ENCODE peak calls at places on chromosome 5, in eight cellular contexts. G is transverse colon, U is fibroblast of lung, Q is GM23338, V is uterus, F is sigmoid colon, N is choroid plexus epithelial cell, K is endothelial cell. Y is an unnamed sample.

GRCh38 chr5:140571105-140571504 is 6.5 kb downstream of the SLC35A4 start:
- DNase-seq in G (no peak), V (no peak), Q (no peak), N (no peak), U (no peak), F (peak; percentile 71), K (no peak), Y (no peak)

GRCh38 chr5:68730220-68731010 is 363.4 kb upstream of the SLC30A5 start:
- DNase-seq in K (no peak), G (no peak), U (peak; percentile 87), V (peak; percentile 52), N (peak; percentile 91), F (no peak), Q (no peak), Y (no peak)

GRCh38 chr5:114361724-114362196 is at the start of gene KCNN2:
- DNase-seq in K (peak; percentile 86), Q (peak; percentile 95), U (peak; percentile 57), N (peak; percentile 35), F (peak; percentile 90), G (peak; percentile 77), V (peak; percentile 50), Y (peak; percentile 89)

GRCh38 chr5:68178579-68178978 is 37.0 kb upstream of the PIK3R1 start:
- DNase-seq in V (no peak), Q (no peak), U (peak; percentile 60), F (no peak), K (no peak), N (peak; percentile 56), G (no peak), Y (no peak)

GRCh38 chr5:135587849-135588248 is 9.1 kb upstream of the CXCL14 start:
- DNase-seq in G (no peak), K (no peak), U (no peak), Q (no peak), F (no peak), V (no peak), N (peak; percentile 3), Y (no peak)

GRCh38 chr5:10334830-10335229 is 18.7 kb upstream of the MARCHF6 start:
- DNase-seq in G (no peak), U (no peak), V (no peak), Q (no peak), N (no peak), K (no peak), F (no peak), Y (no peak)

GRCh38 chr5:160685695-160686094 is 166.3 kb downstream of the ATP10B start:
- DNase-seq in N (no peak), G (no peak), U (no peak), Q (peak; percentile 75), K (peak; percentile 11), V (no peak), F (no peak), Y (no peak)

GRCh38 chr5:74390822-74391221 is 249.7 kb downstream of the ENC1 start:
- DNase-seq in F (no peak), V (no peak), Q (no peak), U (peak; percentile 56), K (no peak), N (no peak), G (no peak), Y (no peak)

GRCh38 chr5:134432677-134433359 is 21.1 kb upstream of the CDKN2AIPNL start:
- DNase-seq in N (peak; percentile 49), U (peak; percentile 55), G (no peak), Q (no peak), F (no peak), K (no peak), V (no peak), Y (no peak)

GRCh38 chr5:73968729-73969128 is 342.7 kb downstream of the ARHGEF28 start:
- DNase-seq in F (no peak), N (no peak), Q (no peak), K (no peak), V (peak; percentile 14), U (peak; percentile 85), G (no peak), Y (no peak)

GRCh38 chr5:143986567-143987242 is 174.7 kb downstream of the HMHB1 start:
- DNase-seq in K (no peak), V (peak; percentile 21), Q (no peak), U (peak; percentile 94), F (no peak), N (peak; percentile 53), G (no peak), Y (no peak)

GRCh38 chr5:177319913-177320588 is 8.4 kb upstream of the MXD3 start:
- DNase-seq in N (no peak), F (no peak), K (no peak), U (no peak), G (no peak), Q (no peak), V (no peak), Y (no peak)

GRCh38 chr5:108315829-108316228 is 66.1 kb downstream of the FBXL17 start:
- DNase-seq in K (no peak), V (no peak), Q (no peak), G (no peak), F (no peak), U (peak; percentile 21), N (no peak), Y (no peak)

GRCh38 chr5:139747583-139748504 is 47.8 kb upstream of the PSD2 start:
- DNase-seq in K (no peak), U (peak; percentile 59), N (peak; percentile 65), F (peak; percentile 80), Q (peak; percentile 70), G (peak; percentile 43), V (peak; percentile 50), Y (no peak)

GRCh38 chr5:159310492-159310891 is 19.8 kb downstream of the IL12B start:
- DNase-seq in Q (peak; percentile 78), G (peak; percentile 55), U (peak; percentile 51), N (peak; percentile 58), V (no peak), F (no peak), K (peak; percentile 37), Y (no peak)

GRCh38 chr5:39775458-39776365 is 350.9 kb upstream of the DAB2 start:
- DNase-seq in G (no peak), Q (peak; percentile 8), F (no peak), U (peak; percentile 93), N (peak; percentile 94), V (no peak), K (no peak), Y (no peak)

GRCh38 chr5:149466457-149466972 is 84.7 kb downstream of the CSNK1A1 start:
- DNase-seq in N (peak; percentile 63), U (peak; percentile 86), V (no peak), K (no peak), F (no peak), Q (no peak), G (peak; percentile 61), Y (no peak)

GRCh38 chr5:110159202-110159601 is 469.5 kb downstream of the MAN2A1 start:
- DNase-seq in U (peak; percentile 78), G (no peak), V (no peak), K (no peak), Q (no peak), N (peak; percentile 76), F (no peak), Y (no peak)

GRCh38 chr5:128111818-128112448 is 28.4 kb downstream of the SLC12A2 start:
- DNase-seq in K (no peak), F (no peak), U (peak; percentile 88), Q (no peak), V (no peak), N (peak; percentile 37), G (no peak), Y (no peak)

GRCh38 chr5:137192293-137192743 is 306.8 kb downstream of the SPOCK1 start:
- DNase-seq in U (peak; percentile 84), F (no peak), V (no peak), N (no peak), K (no peak), G (no peak), Q (no peak), Y (no peak)

GRCh38 chr5:90558344-90559192 is at the start of gene ADGRV1:
- DNase-seq in K (peak; percentile 94), N (peak; percentile 42), V (peak; percentile 37), Q (peak; percentile 98), U (peak; percentile 76), G (peak; percentile 89), F (no peak), Y (peak; percentile 92)

GRCh38 chr5:61523997-61524396 is 191.9 kb downstream of the ZSWIM6 start:
- DNase-seq in U (no peak), F (no peak), G (no peak), V (no peak), N (no peak), Q (no peak), K (no peak), Y (no peak)

GRCh38 chr5:179371681-179372675 is 26.7 kb upstream of the ADAMTS2 start:
- DNase-seq in K (no peak), Q (no peak), U (no peak), V (no peak), N (no peak), F (peak; percentile 48), G (no peak), Y (peak; percentile 65)

GRCh38 chr5:159971931-159972461 is 36.9 kb upstream of the TTC1 start:
- DNase-seq in K (peak; percentile 49), U (peak; percentile 28), G (peak; percentile 23), V (no peak), Q (peak; percentile 65), N (peak; percentile 17), F (no peak), Y (no peak)

GRCh38 chr5:180208435-180209081 is 453 bp downstream of the RASGEF1C start:
- DNase-seq in U (no peak), N (no peak), V (no peak), K (no peak), Q (peak; percentile 51), G (no peak), F (no peak), Y (peak; percentile 71)

GRCh38 chr5:154329062-154329461 is 116.7 kb upstream of the SAP30L start:
- DNase-seq in G (no peak), U (no peak), N (no peak), V (no peak), K (no peak), Q (no peak), F (no peak), Y (no peak)
- TF ChIP-seq CTCF in G (no peak), U (no peak), N (no peak), V (no peak), K (no peak), Q (no peak), F (no peak), Y (no peak)

GRCh38 chr5:167608708-167609272 is 682.7 kb upstream of the WWC1 start:
- DNase-seq in F (no peak), U (no peak), N (no peak), G (no peak), Q (peak; percentile 5), K (no peak), V (no peak), Y (no peak)
- TF ChIP-seq CTCF in F (no peak), U (no peak), N (no peak), G (no peak), Q (no peak), K (peak; percentile 50), V (no peak), Y (peak; percentile 55)

GRCh38 chr5:78555870-78556269 is 92.7 kb downstream of the LHFPL2 start:
- DNase-seq in F (no peak), Q (no peak), U (no peak), N (no peak), G (no peak), V (no peak), K (no peak), Y (no peak)
- TF ChIP-seq CTCF in F (no peak), Q (peak; percentile 21), U (no peak), N (no peak), G (no peak), V (no peak), K (no peak), Y (no peak)

GRCh38 chr5:119250946-119251901 is 104.6 kb upstream of the TNFAIP8 start:
- DNase-seq in G (no peak), Q (no peak), F (no peak), V (no peak), U (peak; percentile 47), N (no peak), K (no peak), Y (no peak)

GRCh38 chr5:119257613-119258012 is 98.2 kb upstream of the TNFAIP8 start:
- DNase-seq in F (no peak), N (no peak), G (no peak), Q (no peak), U (no peak), V (no peak), K (no peak), Y (no peak)

GRCh38 chr5:119255571-119256356 is 100.1 kb upstream of the TNFAIP8 start:
- DNase-seq in U (no peak), G (peak; percentile 85), Q (peak; percentile 90), N (peak; percentile 7), K (no peak), F (no peak), V (no peak), Y (no peak)
- TF ChIP-seq CTCF in U (no peak), G (peak; percentile 73), Q (peak; percentile 94), N (peak; percentile 6), K (no peak), F (no peak), V (no peak), Y (no peak)

Y was measured in type B pancreatic cell.